ENCODE peak calls at places on chromosomes 1 and 21, in ten cellular contexts. M, W, O, K, A, T, I, V, S and J are unnamed samples.

GRCh38 chr1:24971539-24971938 is 41.5 kb upstream of the RUNX3 start:
- DNase-seq in M (no peak), V (no peak), A (no peak), K (no peak), O (no peak), T (no peak), I (no peak), W (no peak), S (no peak), J (no peak)

GRCh38 chr1:89701746-89702241 is 68.9 kb downstream of the LRRC8C start:
- DNase-seq in V (no peak), O (no peak), K (no peak), M (no peak), W (no peak), S (no peak), T (no peak), I (no peak), A (no peak), J (no peak)

GRCh38 chr1:1120866-1121563 is 5.1 kb upstream of the C1orf159 start:
- DNase-seq in S (no peak), O (no peak), W (no peak), T (no peak), M (peak), A (no peak), I (no peak), V (no peak), K (no peak), J (no peak)

GRCh38 chr1:46344481-46344880 is 3.9 kb downstream of the NSUN4 start:
- DNase-seq in A (no peak), V (no peak), T (no peak), W (no peak), I (no peak), O (no peak), S (no peak), K (no peak), M (no peak), J (no peak)

GRCh38 chr1:74689800-74690696 is 16.5 kb upstream of the ERICH3 start:
- DNase-seq in O (peak), V (peak), S (peak), I (no peak), A (no peak), M (peak), W (no peak), K (peak), T (peak), J (peak)

GRCh38 chr1:179231923-179232322 is 2.4 kb upstream of the ABL2 start:
- DNase-seq in W (no peak), I (no peak), O (peak), T (no peak), K (no peak), V (no peak), S (no peak), M (no peak), A (no peak), J (no peak)

GRCh38 chr1:224761245-224761644 is 145.1 kb downstream of the CNIH3 start:
- DNase-seq in I (no peak), O (no peak), S (no peak), K (no peak), T (no peak), M (no peak), V (no peak), A (no peak), W (no peak), J (no peak)

GRCh38 chr1:15328785-15329480 is 80.8 kb upstream of the EFHD2 start:
- DNase-seq in O (peak), I (no peak), K (no peak), W (no peak), T (peak), S (no peak), V (no peak), M (peak), A (no peak), J (no peak)

GRCh38 chr1:51236548-51237312 is 657 bp downstream of the RNF11 start:
- DNase-seq in I (peak), T (peak), S (peak), V (no peak), W (peak), O (peak), K (no peak), M (peak), A (no peak), J (peak)

GRCh38 chr1:65469889-65470340 is 49.4 kb downstream of the LEPR start:
- DNase-seq in M (no peak), O (no peak), S (no peak), I (no peak), K (no peak), W (no peak), A (no peak), T (no peak), V (no peak), J (no peak)

GRCh38 chr1:62593825-62594394 is 3.4 kb upstream of the ANGPTL3 start:
- DNase-seq in K (no peak), M (no peak), I (no peak), S (no peak), V (no peak), A (no peak), O (no peak), W (no peak), T (no peak), J (no peak)

GRCh38 chr1:59645893-59646292 is 168.9 kb upstream of the HOOK1 start:
- DNase-seq in O (peak), S (no peak), A (no peak), I (no peak), V (no peak), K (peak), T (no peak), M (no peak), W (no peak), J (no peak)

GRCh38 chr1:201122321-201123017 is 4.5 kb downstream of the ASCL5 start:
- DNase-seq in S (no peak), W (no peak), I (no peak), A (no peak), M (no peak), K (no peak), T (no peak), O (no peak), V (no peak), J (no peak)

GRCh38 chr1:44235794-44236193 is 22.5 kb downstream of the DMAP1 start:
- DNase-seq in O (no peak), K (no peak), I (no peak), T (no peak), V (no peak), M (no peak), W (no peak), A (no peak), S (no peak), J (no peak)

GRCh38 chr1:244271909-244272308 is 179.8 kb downstream of the ADSS2 start:
- DNase-seq in V (no peak), T (no peak), I (no peak), A (no peak), K (no peak), M (no peak), O (no peak), W (no peak), S (no peak), J (no peak)

GRCh38 chr1:178408869-178409268 is 87.9 kb downstream of the CLEC20A start:
- DNase-seq in W (no peak), I (no peak), M (no peak), A (no peak), S (no peak), O (no peak), K (no peak), T (no peak), V (no peak), J (no peak)

GRCh38 chr1:93369734-93370133 is 24.0 kb downstream of the DR1 start:
- DNase-seq in A (no peak), M (no peak), W (no peak), V (no peak), T (no peak), I (no peak), O (no peak), K (no peak), S (no peak), J (no peak)

GRCh38 chr1:150165622-150166612 is 16.2 kb downstream of the PLEKHO1 start:
- DNase-seq in I (peak), S (peak), W (no peak), A (no peak), T (no peak), O (peak), K (no peak), V (no peak), M (peak), J (peak)

GRCh38 chr1:65147424-65148177 is 402 bp upstream of the AK4 start:
- DNase-seq in M (peak), W (no peak), V (no peak), A (no peak), O (peak), I (peak), T (peak), K (no peak), S (peak), J (peak)

GRCh38 chr1:228141082-228141870 is 1.2 kb downstream of the GUK1 start:
- DNase-seq in K (no peak), T (no peak), O (peak), S (no peak), A (no peak), M (peak), I (peak), V (no peak), W (no peak), J (peak)

GRCh38 chr1:25543106-25543424 is 341 bp upstream of the LDLRAP1 start:
- DNase-seq in I (no peak), M (no peak), V (no peak), A (no peak), K (no peak), T (no peak), W (no peak), O (no peak), S (no peak), J (no peak)

GRCh38 chr1:225572422-225572821 is 80.5 kb downstream of the ENAH start:
- DNase-seq in S (no peak), W (no peak), V (no peak), M (no peak), I (no peak), T (no peak), K (peak), O (peak), A (no peak), J (no peak)

GRCh38 chr1:209404577-209404976 is 178.9 kb upstream of the CAMK1G start:
- DNase-seq in S (no peak), O (no peak), W (no peak), V (no peak), M (no peak), I (no peak), A (no peak), T (no peak), K (no peak), J (no peak)

GRCh38 chr1:171754381-171754705 is 12.5 kb upstream of the VAMP4 start:
- DNase-seq in S (no peak), A (no peak), O (peak), W (no peak), K (no peak), I (no peak), T (no peak), V (peak), M (no peak), J (no peak)

GRCh38 chr1:54791880-54792522 is 9.1 kb downstream of the TTC22 start:
- DNase-seq in K (no peak), S (no peak), T (no peak), M (peak), A (no peak), I (no peak), O (no peak), V (no peak), W (no peak), J (peak)

GRCh38 chr1:100087396-100087795 is 45.3 kb downstream of the SASS6 start:
- DNase-seq in I (no peak), W (no peak), V (no peak), A (no peak), S (no peak), T (no peak), K (peak), M (no peak), O (no peak), J (no peak)

GRCh38 chr1:242886137-242886536 is 361.6 kb upstream of the PLD5 start:
- DNase-seq in I (no peak), S (no peak), O (no peak), V (no peak), W (no peak), K (no peak), T (no peak), A (no peak), M (peak), J (no peak)

GRCh38 chr1:166340709-166341108 is 173.9 kb upstream of the FAM78B start:
- DNase-seq in I (no peak), V (no peak), M (no peak), S (no peak), W (no peak), A (no peak), O (no peak), T (no peak), K (no peak), J (no peak)

GRCh38 chr1:103529746-103530145 is 4.2 kb downstream of the RNPC3 start:
- DNase-seq in T (no peak), I (no peak), V (no peak), O (peak), S (no peak), A (no peak), W (no peak), M (no peak), K (no peak), J (no peak)

GRCh38 chr1:62686822-62687221 is 1.4 kb downstream of the DOCK7 start:
- DNase-seq in M (no peak), O (no peak), S (no peak), V (no peak), A (no peak), K (no peak), T (no peak), I (no peak), W (no peak), J (no peak)

GRCh38 chr1:94562502-94563260 is 21.1 kb upstream of the F3 start:
- DNase-seq in K (no peak), O (no peak), I (no peak), T (peak), V (no peak), M (peak), A (no peak), W (no peak), S (no peak), J (no peak)

GRCh38 chr1:234957330-234958065 is 171.1 kb downstream of the TOMM20 start:
- DNase-seq in S (no peak), W (no peak), I (no peak), O (peak), A (no peak), K (no peak), M (peak), T (no peak), V (no peak), J (no peak)

DNA sequence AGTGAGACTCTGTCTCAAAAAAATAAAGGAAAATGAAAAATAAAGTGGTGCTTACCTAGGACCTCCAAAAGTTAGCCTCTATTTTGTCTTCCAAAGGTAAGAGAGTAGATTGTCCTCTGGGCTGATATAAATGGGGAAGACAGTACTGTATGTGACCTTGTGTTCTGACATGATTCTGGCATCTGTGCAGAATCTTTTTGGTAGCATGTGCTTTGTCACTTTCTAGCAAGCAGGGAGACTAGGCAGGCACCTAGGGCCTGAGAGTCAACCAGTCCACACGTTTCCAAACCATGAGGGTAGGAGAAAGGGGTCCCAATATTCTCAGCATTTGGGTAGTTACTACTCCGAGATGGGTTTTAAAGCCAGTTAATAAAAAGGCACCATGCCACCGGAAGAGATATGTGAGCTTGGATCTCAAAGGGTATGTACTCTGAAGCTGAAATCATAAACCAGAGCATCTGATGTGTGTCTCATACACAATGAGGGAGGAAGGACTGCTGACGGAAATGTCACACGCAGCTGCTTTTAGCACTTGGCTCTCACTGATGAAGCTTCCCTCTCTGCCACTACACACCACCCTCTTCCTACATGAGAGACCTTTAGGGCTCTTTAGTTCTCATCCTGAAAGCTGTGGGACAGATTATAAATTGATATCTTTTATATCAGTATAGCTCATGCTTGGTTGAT is 27.0 kb upstream of the SLC16A1 start:
- DNase-seq in O (no peak), M (no peak), V (no peak), S (no peak), K (no peak), I (no peak), T (no peak), W (no peak), A (no peak), J (peak)
- H3K4me3 ChIP-seq in O (no peak), M (no peak), V (no peak), S (no peak), K (no peak), I (no peak), T (no peak), W (no peak), A (no peak), J (no peak)

GRCh38 chr1:27556781-27557595 is 47.0 kb downstream of the AHDC1 start:
- DNase-seq in O (peak), W (peak), T (peak), K (peak), M (peak), V (no peak), S (peak), I (peak), A (peak), J (peak)
- H3K4me3 ChIP-seq in O (peak), W (peak), T (peak), K (peak), M (no peak), V (peak), S (no peak), I (no peak), A (peak), J (no peak)

DNA sequence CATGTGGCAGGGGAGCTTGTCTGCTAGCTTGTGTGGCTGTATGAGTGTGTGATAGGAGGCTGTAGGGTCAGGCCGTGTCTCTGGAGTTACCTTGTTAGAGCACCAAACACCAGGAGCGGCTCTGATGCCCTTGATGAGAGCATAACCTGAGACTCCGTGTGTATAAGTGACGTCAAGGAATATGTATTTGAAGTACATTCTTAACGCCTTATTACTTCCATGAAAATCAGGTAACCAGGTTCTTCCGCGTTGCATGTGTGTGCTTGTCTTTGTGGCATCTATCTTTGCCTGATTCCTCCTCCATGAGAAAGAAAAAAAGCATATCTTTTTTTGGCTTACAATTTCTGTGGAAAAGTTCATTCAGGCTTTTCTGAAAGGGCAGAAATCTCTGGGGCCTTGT is 4.6 kb downstream of the OLFML3 start:
- DNase-seq in V (no peak), S (no peak), W (no peak), K (no peak), T (no peak), A (no peak), M (no peak), I (no peak), O (no peak), J (no peak)
- H3K4me3 ChIP-seq in V (no peak), S (no peak), W (peak), K (no peak), T (no peak), A (no peak), M (no peak), I (no peak), O (no peak), J (no peak)

GRCh38 chr1:78493456-78493855 is 2.7 kb downstream of the PTGFR start:
- DNase-seq in O (peak), I (no peak), A (no peak), K (no peak), M (no peak), W (no peak), V (no peak), S (no peak), T (no peak), J (no peak)

GRCh38 chr1:78491311-78492071 is 717 bp downstream of the PTGFR start:
- DNase-seq in A (no peak), W (no peak), I (no peak), O (peak), S (no peak), V (peak), T (no peak), K (no peak), M (peak), J (no peak)

GRCh38 chr1:78492376-78492950 is 1.7 kb downstream of the PTGFR start:
- DNase-seq in T (no peak), O (peak), W (no peak), M (no peak), K (peak), S (no peak), A (no peak), I (no peak), V (no peak), J (peak)

GRCh38 chr1:78490861-78491310 is at the start of gene PTGFR:
- DNase-seq in A (no peak), K (no peak), T (no peak), I (peak), V (peak), S (no peak), M (peak), W (no peak), O (peak), J (no peak)
- H3K4me3 ChIP-seq in A (peak), K (peak), T (peak), I (no peak), V (peak), S (no peak), M (peak), W (peak), O (peak), J (no peak)

DNA sequence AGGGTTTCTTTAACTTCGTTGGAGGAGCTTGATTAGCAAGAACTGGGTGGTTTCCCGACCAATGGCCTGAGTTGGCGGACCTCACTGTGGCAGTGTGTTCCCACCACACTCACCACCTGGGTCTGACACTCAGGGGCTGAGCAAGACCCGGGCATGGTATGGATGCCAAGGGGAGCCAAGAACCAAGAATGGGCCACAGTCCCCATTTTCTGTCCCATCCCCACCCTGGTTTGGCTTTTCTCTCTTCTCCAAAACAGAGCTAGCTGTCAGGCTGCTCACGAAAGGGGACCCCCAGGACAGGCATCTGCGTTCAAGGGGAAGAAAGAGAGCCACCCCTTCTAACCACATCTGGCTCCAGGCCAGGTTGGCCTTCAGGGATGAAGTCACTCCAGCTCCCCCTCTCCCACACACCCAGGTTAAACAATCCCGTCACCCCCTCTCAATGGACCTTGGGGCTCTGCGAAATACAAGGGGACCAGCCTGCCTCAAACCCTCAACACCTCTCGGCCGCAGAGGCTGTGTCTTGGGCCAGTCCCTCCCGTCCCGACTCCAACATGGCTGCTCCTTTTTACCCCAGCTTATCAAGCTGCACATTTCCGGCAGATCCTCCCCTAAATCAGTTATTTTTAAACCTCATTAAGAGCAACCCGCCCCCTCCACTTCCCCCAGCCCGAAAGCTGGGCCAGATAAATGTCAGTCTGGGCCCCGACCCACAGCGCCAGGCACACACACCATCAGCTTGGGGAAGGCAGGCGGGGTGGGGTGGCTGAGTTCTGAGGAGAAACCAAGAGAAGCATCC is 3.4 kb downstream of the TAGLN2 start:
- DNase-seq in M (no peak), I (peak), S (no peak), T (no peak), K (no peak), A (no peak), W (no peak), V (no peak), O (peak), J (peak)
- H3K4me3 ChIP-seq in M (peak), I (peak), S (peak), T (no peak), K (peak), A (peak), W (peak), V (no peak), O (peak), J (peak)

DNA sequence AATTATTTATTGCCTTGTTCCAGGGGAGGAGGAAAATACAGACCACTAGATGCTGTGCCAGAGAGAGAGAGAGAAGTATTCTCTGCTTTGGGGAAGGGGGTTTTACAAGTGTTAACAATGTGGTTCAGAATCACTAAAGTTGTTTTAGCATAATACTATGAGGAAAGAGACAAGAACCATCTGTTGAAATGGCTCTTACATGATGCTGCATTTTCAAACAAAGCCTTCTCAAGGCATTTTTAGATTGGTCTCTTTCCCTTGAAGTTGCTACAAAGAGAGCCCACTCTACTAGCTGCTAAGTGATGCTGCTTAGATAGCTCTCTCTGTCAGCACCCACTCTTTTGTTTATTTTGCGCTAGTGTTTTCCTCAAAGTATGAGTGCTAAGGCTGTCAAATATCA is 255.1 kb downstream of the NFIA start:
- DNase-seq in K (no peak), V (no peak), T (no peak), O (peak), I (no peak), W (no peak), A (no peak), M (no peak), S (no peak), J (no peak)
- H3K4me3 ChIP-seq in K (no peak), V (no peak), T (no peak), O (peak), I (no peak), W (no peak), A (peak), M (no peak), S (no peak), J (no peak)

GRCh38 chr21:43894206-43894577 is 29.2 kb downstream of the AGPAT3 start:
- DNase-seq in W (no peak), K (no peak), I (no peak), M (no peak), A (no peak), V (no peak), S (no peak), T (no peak), O (no peak), J (no peak)
- H3K4me3 ChIP-seq in W (no peak), K (no peak), I (peak), M (no peak), A (no peak), V (no peak), S (peak), T (no peak), O (no peak), J (peak)